ENCODE peak calls at places on chromosomes 13 and 19, in eight cellular contexts. W is IMR-90, J is astrocyte, M is PC-9, Z is right lobe of liver, H is cardiac muscle cell, S is tibial nerve, Q is GM23248. A is an unnamed sample. For H3K4me1, the result is how much of the 10 kb centered on the place peaks cover.

GRCh38 chr19:40200352-40201099 is 9.3 kb downstream of the MAP3K10 start:
- DNase-seq in Q (no peak), M (no peak), W (no peak), S (no peak), J (no peak), H (no peak), Z (no peak), A (no peak)

GRCh38 chr19:24073807-24074206 is 13.2 kb upstream of the ZNF254 start:
- DNase-seq in Q (no peak), Z (no peak), M (peak), H (no peak), S (no peak), J (no peak), W (no peak), A (no peak)

GRCh38 chr19:32337176-32337808 is 8.1 kb upstream of the ZNF507 start:
- DNase-seq in M (no peak), J (no peak), Z (no peak), W (no peak), H (no peak), Q (peak), S (no peak), A (no peak)

GRCh38 chr19:4257025-4257424 is 10.1 kb downstream of the YJU2 start:
- DNase-seq in H (no peak), Q (no peak), M (no peak), W (no peak), J (no peak), Z (no peak), S (no peak), A (no peak)

GRCh38 chr19:44447864-44448674 is at the start of gene ZNF229:
- DNase-seq in W (peak), S (peak), Q (peak), J (peak), M (peak), H (peak), Z (peak), A (no peak)

GRCh38 chr19:13788991-13789390 is 6.3 kb upstream of the ZSWIM4 start:
- DNase-seq in H (peak), S (no peak), M (no peak), W (peak), Z (no peak), Q (peak), J (peak), A (peak)

GRCh38 chr19:789473-790052 is 7.7 kb upstream of the PTBP1 start:
- DNase-seq in Z (no peak), M (no peak), Q (peak), H (no peak), W (no peak), J (no peak), S (no peak), A (peak)

GRCh38 chr13:33025220-33025744 is 9.1 kb downstream of the KL start:
- DNase-seq in W (no peak), H (no peak), M (no peak), Q (no peak), S (no peak), Z (no peak), J (no peak), A (no peak)

GRCh38 chr13:95955719-95956118 is 97.5 kb downstream of the UGGT2 start:
- DNase-seq in Q (no peak), S (no peak), J (no peak), H (no peak), W (no peak), M (no peak), Z (no peak), A (no peak)

GRCh38 chr13:37403776-37404497 is 194.6 kb downstream of the POSTN start:
- DNase-seq in W (peak), Q (peak), H (peak), J (peak), Z (no peak), M (no peak), S (no peak), A (no peak)

GRCh38 chr19:56712609-56713008 is 41.1 kb upstream of the ZNF835 start:
- DNase-seq in J (no peak), W (no peak), Z (no peak), H (no peak), S (no peak), Q (no peak), M (no peak), A (no peak)

GRCh38 chr19:35555301-35556005 is 8.0 kb downstream of the ATP4A start:
- DNase-seq in S (no peak), J (no peak), W (peak), M (peak), H (peak), Z (no peak), Q (peak), A (peak)

GRCh38 chr13:35794734-35795389 is 318.4 kb upstream of the MAB21L1 start:
- DNase-seq in J (no peak), S (no peak), M (no peak), Z (no peak), Q (no peak), W (peak), H (no peak), A (no peak)

GRCh38 chr19:14107581-14108461 is 9.7 kb downstream of the PRKACA start:
- DNase-seq in Q (peak), M (no peak), J (peak), Z (no peak), W (no peak), S (no peak), H (peak), A (no peak)

GRCh38 chr19:15251749-15252397 is 19.6 kb upstream of the EPHX3 start:
- DNase-seq in W (peak), J (peak), M (peak), Z (no peak), Q (peak), H (peak), S (peak), A (peak)

GRCh38 chr13:84096221-84096620 is 213.9 kb upstream of the SLITRK1 start:
- DNase-seq in S (no peak), Q (no peak), M (no peak), W (peak), J (peak), H (peak), Z (no peak), A (no peak)

GRCh38 chr13:85693889-85694511 is 105.2 kb downstream of the SLITRK6 start:
- DNase-seq in Q (no peak), Z (no peak), S (no peak), J (peak), W (peak), H (peak), M (no peak), A (no peak)

GRCh38 chr13:65929436-65929835 is 1300.7 kb downstream of the PCDH9 start:
- DNase-seq in J (no peak), H (no peak), Q (no peak), M (no peak), S (no peak), Z (no peak), W (peak), A (no peak)

GRCh38 chr19:4814625-4815425 is 16.7 kb downstream of the TICAM1 start:
- DNase-seq in W (peak), Z (no peak), J (peak), H (no peak), S (no peak), Q (peak), M (no peak), A (no peak)

GRCh38 chr19:27935669-27936068 is 1277.3 kb downstream of the UQCRFS1 start:
- DNase-seq in H (no peak), J (no peak), S (no peak), Q (no peak), M (no peak), Z (no peak), W (no peak), A (no peak)

GRCh38 chr13:113907637-113908617 is 44.1 kb upstream of the GAS6 start:
- DNase-seq in Q (peak), Z (no peak), M (no peak), J (peak), H (peak), S (no peak), W (peak), A (no peak)

GRCh38 chr13:111472559-111473460 is 152.4 kb downstream of the TEX29 start:
- DNase-seq in M (no peak), Q (no peak), W (no peak), J (no peak), S (no peak), Z (no peak), H (no peak), A (no peak)

GRCh38 chr13:34030782-34031181 is 212.8 kb downstream of the RFC3 start:
- DNase-seq in H (no peak), Z (no peak), Q (peak), W (no peak), S (no peak), J (no peak), M (no peak), A (no peak)

GRCh38 chr19:3178377-3178972 is at the start of gene S1PR4:
- DNase-seq in J (no peak), S (no peak), Z (peak), W (no peak), M (no peak), Q (no peak), H (no peak), A (peak)

GRCh38 chr13:112346173-112346898 is 29.8 kb upstream of the SPACA7 start:
- DNase-seq in H (no peak), S (no peak), Z (no peak), M (no peak), Q (peak), J (no peak), W (no peak), A (no peak)

GRCh38 chr19:12085074-12085818 is 20.7 kb downstream of the ZNF844 start:
- DNase-seq in S (no peak), H (no peak), J (no peak), Z (no peak), M (no peak), Q (no peak), W (peak), A (no peak)

GRCh38 chr13:21537105-21537504 is 66.9 kb downstream of the MICU2 start:
- DNase-seq in H (peak), S (no peak), Q (peak), J (no peak), W (peak), M (no peak), Z (no peak), A (no peak)

GRCh38 chr13:32737111-32737571 is 150.9 kb downstream of the PDS5B start:
- DNase-seq in M (no peak), W (no peak), Q (peak), J (peak), H (peak), S (no peak), Z (no peak), A (no peak)

GRCh38 chr13:21048901-21049655 is 12.3 kb downstream of the LATS2 start:
- DNase-seq in Q (no peak), M (no peak), Z (no peak), S (no peak), J (no peak), H (no peak), W (no peak), A (no peak)

GRCh38 chr19:34254552-34255432 is at the start of gene GARRE1:
- DNase-seq in S (peak), M (peak), Q (peak), W (peak), H (peak), J (no peak), Z (peak), A (peak)

GRCh38 chr19:795691-796581 is 1.3 kb upstream of the PTBP1 start:
- DNase-seq in J (no peak), M (no peak), H (no peak), S (no peak), Z (no peak), W (no peak), Q (no peak), A (no peak)

GRCh38 chr19:29678484-29679106 is 13.3 kb downstream of the PLEKHF1 start:
- DNase-seq in Q (peak), H (no peak), Z (peak), S (peak), J (no peak), M (no peak), W (no peak), A (no peak)

GRCh38 chr13:62250501-62251175 is 835.0 kb upstream of the PCDH20 start:
- DNase-seq in Q (peak), M (no peak), J (no peak), H (no peak), S (no peak), W (no peak), Z (no peak), A (peak)

GRCh38 chr13:95480131-95480545 is 72.4 kb upstream of the CLDN10 start:
- DNase-seq in Q (no peak), Z (no peak), H (peak), W (no peak), S (no peak), J (no peak), M (no peak), A (no peak)

DNA sequence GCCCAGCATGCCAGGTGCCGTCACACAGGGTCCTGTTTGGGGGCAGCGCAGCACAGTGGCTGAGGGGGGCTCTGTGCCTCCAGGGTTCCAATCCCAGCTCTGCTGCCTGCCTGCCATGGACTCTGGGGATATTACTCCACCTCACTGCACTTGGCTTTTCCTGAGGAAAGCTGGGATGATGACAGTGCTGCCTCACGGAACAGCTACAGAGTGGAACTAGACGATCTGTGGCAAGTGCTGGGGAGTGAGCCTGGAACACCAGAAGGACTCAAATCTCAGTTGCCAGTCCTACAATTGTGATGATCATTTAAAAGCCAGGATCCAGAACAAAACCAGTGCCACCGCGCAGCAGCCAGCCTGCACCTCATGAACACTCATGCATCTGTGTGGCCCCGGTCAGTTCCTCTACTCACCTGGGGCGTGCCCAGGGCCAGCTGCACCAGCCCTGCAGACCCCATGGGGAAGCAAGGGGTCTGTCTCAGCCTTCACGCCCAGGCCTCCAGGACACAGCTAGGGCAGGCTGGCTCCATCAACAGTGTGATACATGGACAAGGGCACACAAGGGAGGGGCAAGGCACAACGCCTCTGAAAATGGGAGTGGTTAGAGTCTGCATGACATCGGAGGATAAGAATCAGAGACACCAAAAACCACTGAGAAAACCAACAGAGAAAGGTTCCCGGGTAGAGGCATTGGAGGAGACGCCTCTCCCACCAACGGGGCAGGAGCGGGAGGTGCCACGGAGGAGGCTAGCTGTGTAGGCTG is 55.2 kb downstream of the ATP7B start:
- DNase-seq in H (no peak), S (no peak), Q (no peak), W (no peak), M (no peak), J (no peak), Z (no peak), A (peak)
- H3K4me1 ChIP-seq in H (under half), S (under half), Q (under half), W (under half), M (under half), J (under half), Z (under half), A (under half)

GRCh38 chr13:27442071-27442647 is 8.2 kb downstream of the MTIF3 start:
- DNase-seq in S (no peak), Z (no peak), W (no peak), H (no peak), M (no peak), Q (no peak), J (no peak), A (no peak)
- H3K27ac ChIP-seq in S (no peak), Z (no peak), W (no peak), H (no peak), M (no peak), Q (no peak), J (no peak), A (no peak)

GRCh38 chr19:48870048-48870447 is 1.6 kb upstream of the PLEKHA4 start:
- DNase-seq in J (no peak), Q (no peak), M (no peak), H (no peak), W (no peak), Z (no peak), S (no peak), A (no peak)

GRCh38 chr19:48872884-48873475 is 759 bp downstream of the PPP1R15A start:
- DNase-seq in W (peak), J (peak), M (peak), S (peak), H (peak), Z (peak), Q (peak), A (peak)

GRCh38 chr19:48872182-48872883 is at the start of gene PPP1R15A:
- DNase-seq in J (peak), M (peak), H (peak), Q (peak), S (peak), W (peak), Z (peak), A (peak)

GRCh38 chr19:48874309-48875135 is 2.3 kb downstream of the PPP1R15A start:
- DNase-seq in M (no peak), W (peak), J (peak), H (peak), Z (no peak), Q (peak), S (no peak), A (no peak)

GRCh38 chr19:48873476-48874308 is 1.5 kb downstream of the PPP1R15A start:
- DNase-seq in Z (no peak), J (no peak), H (peak), M (no peak), W (no peak), S (no peak), Q (peak), A (no peak)
- H3K4me1 ChIP-seq in Z (under half), J (under half), H (under half), M (under half), W (under half), S (under half), Q (under half), A (under half)

GRCh38 chr19:41296323-41296935 is 13.5 kb upstream of the CCDC97 start:
- DNase-seq in H (no peak), J (no peak), S (no peak), Z (no peak), W (no peak), M (peak), Q (no peak), A (no peak)

GRCh38 chr19:41297628-41298326 is 12.2 kb upstream of the CCDC97 start:
- DNase-seq in Z (no peak), H (no peak), S (no peak), Q (peak), W (no peak), J (no peak), M (no peak), A (no peak)

GRCh38 chr19:41299046-41299754 is 10.8 kb upstream of the CCDC97 start:
- DNase-seq in S (peak), M (no peak), Q (peak), H (no peak), J (no peak), Z (no peak), W (no peak), A (no peak)

GRCh38 chr19:41299755-41300089 is 10.2 kb upstream of the CCDC97 start:
- DNase-seq in J (peak), Z (no peak), M (no peak), S (peak), Q (peak), W (peak), H (peak), A (peak)

GRCh38 chr19:41298327-41298964 is 11.5 kb upstream of the CCDC97 start:
- DNase-seq in S (peak), Q (peak), H (peak), Z (no peak), M (no peak), J (peak), W (peak), A (peak)
- H3K27ac ChIP-seq in S (peak), Q (peak), H (peak), Z (no peak), M (no peak), J (peak), W (no peak), A (peak)

GRCh38 chr19:49923055-49924003 is 5.7 kb upstream of the ATF5 start:
- DNase-seq in W (no peak), H (no peak), Q (no peak), J (no peak), Z (peak), S (no peak), M (no peak), A (no peak)

GRCh38 chr19:49926520-49926919 is 2.5 kb upstream of the ATF5 start:
- DNase-seq in M (no peak), W (no peak), S (no peak), H (no peak), Z (no peak), Q (no peak), J (no peak), A (no peak)

GRCh38 chr19:49921871-49922755 is 6.9 kb upstream of the ATF5 start:
- DNase-seq in S (no peak), M (no peak), H (peak), W (peak), J (peak), Q (peak), Z (no peak), A (peak)

GRCh38 chr19:49925486-49925885 is 3.5 kb upstream of the ATF5 start:
- DNase-seq in J (no peak), M (no peak), H (no peak), Q (no peak), Z (no peak), S (no peak), W (no peak), A (no peak)

DNA sequence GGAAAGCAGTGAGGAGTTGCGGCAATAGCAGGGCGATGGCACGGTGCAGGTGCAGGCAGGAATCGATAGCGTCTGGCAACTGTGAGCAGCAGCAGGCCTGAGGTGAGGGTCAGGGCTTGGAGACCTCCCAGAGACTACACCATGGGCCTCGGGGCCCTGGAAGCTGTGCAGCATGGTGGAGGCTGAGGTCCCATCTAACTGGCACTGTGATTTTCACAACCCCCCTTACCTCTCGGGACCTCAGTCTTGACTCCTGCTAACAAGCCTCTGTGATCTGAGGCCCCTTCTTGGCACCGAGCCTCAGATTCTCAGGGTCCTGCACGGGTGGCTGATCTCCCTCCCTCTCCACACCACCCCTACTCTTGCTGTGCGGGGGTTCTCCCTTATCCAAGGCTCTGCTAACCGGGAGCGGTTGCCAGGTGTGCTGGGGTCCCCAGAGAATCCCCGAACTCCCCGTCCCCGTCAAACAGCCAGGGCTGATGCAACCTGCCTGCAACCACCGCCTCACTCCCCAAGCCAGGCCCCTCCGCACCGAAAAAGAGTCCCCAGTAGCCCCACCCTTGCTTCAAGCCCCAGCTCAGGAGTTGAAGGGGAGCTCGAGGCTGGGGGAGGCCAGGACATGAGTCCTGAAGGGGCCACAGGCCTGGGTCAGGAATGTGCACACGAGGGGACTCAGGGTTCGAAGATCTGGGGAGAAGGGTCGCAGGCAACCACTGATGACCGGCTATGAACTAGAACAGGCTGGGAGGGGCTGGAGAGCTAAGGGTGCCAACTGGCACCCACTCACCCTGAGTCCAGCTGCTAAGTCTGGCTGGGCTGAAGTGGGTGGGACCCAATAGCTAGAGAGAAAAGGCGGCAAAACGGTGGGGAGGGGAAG is 4.8 kb upstream of the ATF5 start:
- DNase-seq in M (no peak), H (no peak), S (no peak), W (no peak), J (no peak), Q (no peak), Z (peak), A (no peak)
- H3K4me1 ChIP-seq in M (under half), H (under half), S (under half), W (under half), J (under half), Q (under half), Z (under half), A (under half)